ENCODE peak calls at places on chromosomes 6 and 20, in eight cellular contexts. V is left lung; L is activated CD4-positive, CD25-positive, alpha-beta regulatory T cell; A is heart right ventricle; E is NCI-H510A treated with DMSO at 0.1 percent for 48 hours; G is GM20000; I is HFFc6; H is effector memory CD8-positive, alpha-beta T cell. X is an unnamed sample.

GRCh38 chr6:75581231-75581630 is 20.4 kb upstream of the SENP6 start:
- DNase-seq in L (no peak), G (no peak), V (no peak), H (no peak), I (no peak), E (no peak), A (no peak), X (no peak)

GRCh38 chr6:117540670-117541069 is 58.2 kb downstream of the DCBLD1 start:
- DNase-seq in L (no peak), G (no peak), H (no peak), V (no peak), E (no peak), A (no peak), I (no peak), X (no peak)

GRCh38 chr6:32255212-32256153 is 31.6 kb upstream of the NOTCH4 start:
- DNase-seq in A (peak), H (peak), E (no peak), I (peak), L (peak), V (peak), G (peak), X (peak)

GRCh38 chr6:98843274-98844243 is 9.2 kb downstream of the POU3F2 start:
- DNase-seq in I (no peak), E (no peak), G (no peak), L (no peak), A (no peak), H (no peak), V (peak), X (no peak)

GRCh38 chr6:146857960-146858308 is 259.2 kb downstream of the ADGB start:
- DNase-seq in L (no peak), H (no peak), G (no peak), V (no peak), A (no peak), E (peak), I (no peak), X (no peak)

GRCh38 chr6:39956951-39957350 is 22.7 kb upstream of the MOCS1 start:
- DNase-seq in A (no peak), V (no peak), H (no peak), G (no peak), L (no peak), E (no peak), I (no peak), X (no peak)

GRCh38 chr6:45472383-45472782 is 94.6 kb upstream of the SUPT3H start:
- DNase-seq in H (no peak), V (no peak), I (no peak), E (no peak), L (no peak), G (no peak), A (no peak), X (no peak)

GRCh38 chr6:30171677-30172471 is 8.5 kb downstream of the TRIM15 start:
- DNase-seq in E (no peak), L (no peak), H (no peak), A (no peak), V (peak), I (no peak), G (no peak), X (peak)

GRCh38 chr20:63054103-63054474 is 47.3 kb upstream of the BHLHE23 start:
- DNase-seq in A (peak), L (no peak), I (no peak), G (no peak), E (no peak), V (no peak), H (no peak), X (no peak)

GRCh38 chr20:47380481-47380880 is 24.0 kb upstream of the ZMYND8 start:
- DNase-seq in H (no peak), I (no peak), E (peak), L (no peak), G (no peak), V (no peak), A (no peak), X (no peak)

GRCh38 chr20:19310541-19310940 is 98.1 kb downstream of the SLC24A3 start:
- DNase-seq in E (no peak), H (no peak), L (no peak), V (no peak), G (no peak), A (no peak), I (no peak), X (no peak)

GRCh38 chr20:48661575-48662473 is 166.0 kb downstream of the PREX1 start:
- DNase-seq in I (no peak), L (no peak), E (no peak), G (no peak), H (no peak), A (no peak), V (no peak), X (no peak)

GRCh38 chr20:3276400-3277015 is 37.5 kb upstream of the SLC4A11 start:
- DNase-seq in I (peak), G (peak), V (no peak), E (peak), H (no peak), L (no peak), A (no peak), X (no peak)

GRCh38 chr20:60046011-60046413 is 87.8 kb downstream of the CDH26 start:
- DNase-seq in V (no peak), I (peak), L (no peak), E (no peak), G (no peak), H (no peak), A (no peak), X (no peak)

GRCh38 chr6:70860920-70861319 is 95.9 kb downstream of the B3GAT2 start:
- DNase-seq in G (no peak), E (no peak), V (no peak), H (no peak), I (no peak), A (no peak), L (no peak), X (no peak)